ENCODE peak calls at places on chromosomes 12 and 14, in four cellular contexts. One of them, this sample, is unnamed.

GRCh38 chr12:132066749-132067148 is 77.4 kb downstream of the DDX51 start:
- DNase-seq in K562: no peak
- DNase-seq in spleen: peak
- DNase-seq in SK-N-SH: no peak
- DNase-seq in this sample: no peak

GRCh38 chr12:4117386-4118016 is 156.1 kb upstream of the CCND2 start:
- DNase-seq in K562: no peak
- DNase-seq in spleen: no peak
- DNase-seq in SK-N-SH: no peak
- DNase-seq in this sample: peak

GRCh38 chr12:95548056-95548538 is 3.2 kb downstream of the USP44 start:
- DNase-seq in K562: peak
- DNase-seq in spleen: peak
- DNase-seq in SK-N-SH: peak
- DNase-seq in this sample: peak

GRCh38 chr12:17028348-17028747 is 422.4 kb upstream of the LMO3 start:
- DNase-seq in K562: no peak
- DNase-seq in spleen: no peak
- DNase-seq in SK-N-SH: no peak
- DNase-seq in this sample: no peak

GRCh38 chr12:4320287-4320858 is 640 bp upstream of the TIGAR start:
- DNase-seq in K562: no peak
- DNase-seq in spleen: no peak
- DNase-seq in SK-N-SH: no peak
- DNase-seq in this sample: no peak

GRCh38 chr14:56340921-56341320 is 222.7 kb downstream of the PELI2 start:
- DNase-seq in K562: no peak
- DNase-seq in spleen: no peak
- DNase-seq in SK-N-SH: no peak
- DNase-seq in this sample: no peak

GRCh38 chr12:5770727-5771126 is 174.3 kb downstream of the ANO2 start:
- DNase-seq in K562: no peak
- DNase-seq in spleen: no peak
- DNase-seq in SK-N-SH: no peak
- DNase-seq in this sample: no peak

GRCh38 chr12:701896-702539 is 38.8 kb upstream of the NINJ2 start:
- DNase-seq in K562: no peak
- DNase-seq in spleen: no peak
- DNase-seq in SK-N-SH: no peak
- DNase-seq in this sample: no peak

GRCh38 chr12:117328556-117329100 is 32.8 kb downstream of the NOS1 start:
- DNase-seq in K562: no peak
- DNase-seq in spleen: peak
- DNase-seq in SK-N-SH: no peak
- DNase-seq in this sample: no peak

GRCh38 chr12:99381992-99382391 is 265.6 kb upstream of the GARIN6 start:
- DNase-seq in K562: no peak
- DNase-seq in spleen: no peak
- DNase-seq in SK-N-SH: no peak
- DNase-seq in this sample: no peak

GRCh38 chr12:27969011-27969900 is 3.3 kb downstream of the PTHLH start:
- DNase-seq in K562: no peak
- DNase-seq in spleen: peak
- DNase-seq in SK-N-SH: peak
- DNase-seq in this sample: peak

GRCh38 chr12:123934829-123935228 is 37.8 kb downstream of the CCDC92 start:
- DNase-seq in K562: peak
- DNase-seq in spleen: no peak
- DNase-seq in SK-N-SH: no peak
- DNase-seq in this sample: no peak

GRCh38 chr14:67385120-67385519 is 25.0 kb downstream of the EIF2S1 start:
- DNase-seq in K562: no peak
- DNase-seq in spleen: no peak
- DNase-seq in SK-N-SH: no peak
- DNase-seq in this sample: no peak

GRCh38 chr14:100871234-100872186 is 32.0 kb downstream of the RTL1 start:
- DNase-seq in K562: peak
- DNase-seq in spleen: peak
- DNase-seq in SK-N-SH: no peak
- DNase-seq in this sample: no peak

GRCh38 chr12:80101126-80101525 is 1.8 kb downstream of the OTOGL start:
- DNase-seq in K562: no peak
- DNase-seq in spleen: no peak
- DNase-seq in SK-N-SH: no peak
- DNase-seq in this sample: no peak

GRCh38 chr14:65225299-65226159 is 123.2 kb upstream of the MAX start:
- DNase-seq in K562: no peak
- DNase-seq in spleen: no peak
- DNase-seq in SK-N-SH: no peak
- DNase-seq in this sample: no peak

GRCh38 chr12:113246478-113247122 is 25.3 kb downstream of the TPCN1 start:
- DNase-seq in K562: no peak
- DNase-seq in spleen: peak
- DNase-seq in SK-N-SH: no peak
- DNase-seq in this sample: no peak

GRCh38 chr14:39025810-39026627 is 77.0 kb downstream of the SEC23A start:
- DNase-seq in K562: no peak
- DNase-seq in spleen: no peak
- DNase-seq in SK-N-SH: no peak
- DNase-seq in this sample: no peak

GRCh38 chr14:67251573-67252226 is 10.5 kb downstream of the PALS1 start:
- DNase-seq in K562: no peak
- DNase-seq in spleen: no peak
- DNase-seq in SK-N-SH: no peak
- DNase-seq in this sample: no peak

GRCh38 chr14:53954551-53955233 is 1.9 kb downstream of the BMP4 start:
- DNase-seq in K562: no peak
- DNase-seq in spleen: peak
- DNase-seq in SK-N-SH: no peak
- DNase-seq in this sample: peak

GRCh38 chr14:62162998-62163589 is 400.9 kb downstream of the SNAPC1 start:
- DNase-seq in K562: peak
- DNase-seq in spleen: no peak
- DNase-seq in SK-N-SH: peak
- DNase-seq in this sample: no peak

GRCh38 chr14:97697772-97698171 is 900.6 kb downstream of the VRK1 start:
- DNase-seq in K562: no peak
- DNase-seq in spleen: no peak
- DNase-seq in SK-N-SH: no peak
- DNase-seq in this sample: no peak

GRCh38 chr12:47277972-47278448 is 198.3 kb upstream of the AMIGO2 start:
- DNase-seq in K562: peak
- DNase-seq in spleen: no peak
- DNase-seq in SK-N-SH: no peak
- DNase-seq in this sample: no peak

GRCh38 chr12:76530531-76530930 is 29.0 kb downstream of the OSBPL8 start:
- DNase-seq in K562: no peak
- DNase-seq in spleen: no peak
- DNase-seq in SK-N-SH: no peak
- DNase-seq in this sample: no peak
- TF ChIP-seq CTCF in K562: no peak
- TF ChIP-seq CTCF in spleen: no peak
- TF ChIP-seq CTCF in SK-N-SH: no peak
- TF ChIP-seq CTCF in this sample: no peak

DNA sequence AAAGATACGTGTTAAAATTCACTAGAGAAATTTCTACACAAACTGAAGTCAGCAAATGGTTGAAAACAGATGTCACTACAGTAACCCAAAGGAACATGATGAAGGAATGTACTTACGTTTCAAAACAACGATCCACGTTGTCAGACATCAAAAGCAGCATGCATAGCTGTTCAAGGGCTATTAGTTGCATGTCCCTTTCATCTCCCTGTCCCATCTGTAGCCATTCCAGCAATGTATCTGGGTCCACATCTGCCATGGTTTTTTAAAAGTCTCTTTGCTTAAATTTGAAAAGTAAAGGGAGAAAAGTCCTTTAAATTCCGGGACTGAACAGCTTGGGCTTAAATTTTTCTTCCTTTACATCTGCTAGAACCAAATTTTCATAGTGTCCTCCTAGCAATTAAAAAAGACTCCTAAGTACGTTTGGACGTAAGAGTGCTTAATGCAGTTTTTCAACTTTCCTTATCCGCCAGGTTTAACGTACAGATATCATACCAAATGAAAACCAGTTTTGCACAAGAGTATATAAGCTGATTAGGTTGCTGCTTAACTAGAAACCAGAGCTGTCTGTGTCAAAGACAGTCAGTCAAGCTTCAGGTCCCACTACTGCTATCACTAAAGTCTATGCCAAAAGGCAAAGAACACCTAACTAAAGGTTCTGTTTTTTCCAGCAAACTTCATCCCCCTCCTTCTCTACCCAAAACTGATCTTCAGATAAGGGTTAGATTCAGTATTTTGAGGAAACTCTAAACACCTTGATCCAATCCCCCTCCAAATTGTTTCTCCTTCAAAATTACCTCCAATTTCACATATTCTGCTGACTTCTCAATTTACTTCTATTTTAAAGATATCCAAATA is 1.7 kb downstream of the HECTD1 start:
- DNase-seq in K562: peak
- DNase-seq in spleen: no peak
- DNase-seq in SK-N-SH: peak
- DNase-seq in this sample: no peak
- TF ChIP-seq POLR2AphosphoS5 in K562: no peak
- TF ChIP-seq POLR2AphosphoS5 in spleen: no peak
- TF ChIP-seq POLR2AphosphoS5 in SK-N-SH: no peak
- TF ChIP-seq POLR2AphosphoS5 in this sample: no peak

DNA sequence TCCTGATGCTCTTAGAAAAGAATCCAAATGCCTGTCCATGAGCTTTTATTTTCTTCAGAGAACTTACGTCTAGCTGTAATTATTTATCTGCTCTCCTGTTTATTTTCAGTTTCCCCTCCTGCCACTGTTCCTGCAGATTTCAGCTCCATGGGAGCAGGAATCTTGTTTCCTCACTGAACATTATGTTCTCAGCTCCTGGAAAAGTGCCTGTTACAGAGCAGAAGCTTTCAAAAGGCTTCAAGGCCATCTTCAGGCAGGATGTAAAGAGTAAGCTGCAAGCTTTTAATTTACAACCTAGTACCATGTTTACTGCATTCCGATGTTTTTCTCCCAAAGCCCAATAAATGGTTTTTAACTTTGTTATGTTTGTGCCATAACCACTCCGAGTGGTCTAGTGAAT is 98.4 kb upstream of the BTG1 start:
- DNase-seq in K562: no peak
- DNase-seq in spleen: no peak
- DNase-seq in SK-N-SH: no peak
- DNase-seq in this sample: peak
- TF ChIP-seq CTCF in K562: no peak
- TF ChIP-seq CTCF in spleen: no peak
- TF ChIP-seq CTCF in SK-N-SH: no peak
- TF ChIP-seq CTCF in this sample: peak

GRCh38 chr14:73238262-73238852 is 1.1 kb downstream of the PAPLN start:
- DNase-seq in K562: peak
- DNase-seq in spleen: no peak
- DNase-seq in SK-N-SH: no peak
- DNase-seq in this sample: peak
- TF ChIP-seq POLR2AphosphoS5 in K562: no peak
- TF ChIP-seq POLR2AphosphoS5 in spleen: no peak
- TF ChIP-seq POLR2AphosphoS5 in SK-N-SH: no peak
- TF ChIP-seq POLR2AphosphoS5 in this sample: no peak

GRCh38 chr14:75005357-75005756 is 2.6 kb downstream of the EIF2B2 start:
- DNase-seq in K562: no peak
- DNase-seq in spleen: no peak
- DNase-seq in SK-N-SH: no peak
- DNase-seq in this sample: no peak

GRCh38 chr14:75001261-75001660 is 1.5 kb upstream of the EIF2B2 start:
- DNase-seq in K562: no peak
- DNase-seq in spleen: no peak
- DNase-seq in SK-N-SH: no peak
- DNase-seq in this sample: no peak

GRCh38 chr14:75001899-75002298 is 822 bp upstream of the EIF2B2 start:
- DNase-seq in K562: no peak
- DNase-seq in spleen: no peak
- DNase-seq in SK-N-SH: no peak
- DNase-seq in this sample: no peak

GRCh38 chr14:75003250-75004027 is 718 bp downstream of the EIF2B2 start:
- DNase-seq in K562: no peak
- DNase-seq in spleen: no peak
- DNase-seq in SK-N-SH: no peak
- DNase-seq in this sample: no peak

DNA sequence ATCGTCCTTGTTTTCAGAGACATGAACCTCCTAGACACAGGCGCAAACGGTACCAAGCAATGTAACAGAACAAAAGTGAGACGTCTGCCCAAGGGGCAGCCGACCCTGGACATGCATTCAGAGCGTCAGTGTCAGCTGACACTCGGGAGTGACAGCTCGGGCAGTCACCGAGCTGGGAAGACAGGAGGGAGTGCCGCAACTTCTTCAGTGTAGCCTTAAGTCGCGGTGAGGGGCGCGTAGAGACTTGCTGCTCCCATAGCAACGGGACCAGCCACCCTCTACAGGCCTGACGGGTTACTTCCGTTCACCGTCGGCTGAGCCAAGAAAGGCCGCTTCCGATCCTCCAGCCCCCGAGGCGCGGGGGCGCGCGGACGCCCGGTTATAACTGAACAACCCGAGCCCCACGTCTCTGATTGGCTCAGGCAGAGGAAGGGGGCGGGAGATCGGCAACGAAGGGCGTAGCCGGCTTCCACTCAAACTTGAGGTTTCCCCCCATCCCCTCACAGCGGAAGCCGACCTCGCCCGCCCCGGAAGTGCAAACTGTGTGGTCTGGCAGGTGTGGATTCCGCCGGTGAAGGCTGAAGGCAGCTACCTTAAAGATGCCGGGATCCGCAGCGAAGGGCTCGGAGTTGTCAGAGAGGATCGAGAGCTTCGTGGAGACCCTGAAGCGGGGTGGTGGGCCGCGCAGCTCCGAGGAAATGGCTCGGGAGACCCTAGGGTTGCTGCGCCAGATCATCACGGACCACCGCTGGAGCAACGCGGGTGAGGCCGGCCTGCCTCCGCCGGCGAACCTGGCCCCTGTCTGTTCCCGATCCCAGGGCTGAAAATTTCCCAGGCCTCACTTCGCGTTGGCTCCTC is at the start of gene EIF2B2:
- DNase-seq in K562: peak
- DNase-seq in spleen: peak
- DNase-seq in SK-N-SH: peak
- DNase-seq in this sample: peak
- TF ChIP-seq CTCF in K562: peak
- TF ChIP-seq CTCF in spleen: peak
- TF ChIP-seq CTCF in SK-N-SH: no peak
- TF ChIP-seq CTCF in this sample: no peak

This sample was measured in sigmoid colon.